ENCODE peak calls at places on chromosomes 2 and 18, in seven cellular contexts. Q is WTC11, R is IMR-90, U is K562, J is GM12878, B is HepG2, X is SK-N-SH. V is an unnamed sample.
A peak's percentile ranks its signal among the peaks of the same experiment; 100 is the strongest.

GRCh38 chr2:233365861-233366520 is 11.7 kb downstream of the DGKD start:
- DNase-seq in U (no peak), X (no peak), B (no peak), R (no peak), J (no peak), Q (no peak), V (no peak)

GRCh38 chr2:227855440-227855839 is 16.0 kb upstream of the DAW1 start:
- DNase-seq in R (no peak), U (no peak), J (no peak), X (no peak), B (no peak), Q (no peak), V (no peak)

GRCh38 chr2:147488472-147488871 is 356.4 kb upstream of the ACVR2A start:
- DNase-seq in X (no peak), Q (no peak), J (no peak), B (no peak), U (no peak), R (no peak), V (no peak)

GRCh38 chr2:171432206-171432968 is 1.4 kb downstream of the METTL8 start:
- DNase-seq in X (no peak), R (peak; percentile 21), U (no peak), Q (no peak), B (no peak), J (no peak), V (no peak)

GRCh38 chr2:149129433-149129832 is 90.9 kb downstream of the LYPD6B start:
- DNase-seq in Q (no peak), B (no peak), X (no peak), U (no peak), J (no peak), R (no peak), V (no peak)

GRCh38 chr18:23274638-23275482 is 139.6 kb downstream of the CABLES1 start:
- DNase-seq in B (no peak), R (no peak), U (no peak), J (no peak), X (no peak), Q (no peak), V (no peak)

GRCh38 chr2:157233506-157233905 is 24.0 kb upstream of the GALNT5 start:
- DNase-seq in U (no peak), J (no peak), Q (no peak), R (peak; percentile 84), B (no peak), X (no peak), V (no peak)

GRCh38 chr2:8575011-8575750 is 106.7 kb upstream of the ID2 start:
- DNase-seq in J (no peak), B (peak; percentile 44), X (peak; percentile 89), R (peak; percentile 22), U (no peak), Q (no peak), V (no peak)

GRCh38 chr2:133296396-133296795 is 271.9 kb downstream of the NCKAP5 start:
- DNase-seq in J (no peak), R (peak; percentile 30), X (no peak), Q (no peak), U (no peak), B (no peak), V (no peak)

GRCh38 chr2:75596784-75597183 is 36.0 kb upstream of the EVA1A start:
- DNase-seq in B (no peak), J (no peak), Q (no peak), X (no peak), R (peak; percentile 40), U (no peak), V (no peak)

GRCh38 chr18:36706313-36706881 is 122.4 kb downstream of the TPGS2 start:
- DNase-seq in B (no peak), J (no peak), Q (no peak), X (no peak), U (no peak), R (peak; percentile 29), V (no peak)

GRCh38 chr2:222568866-222569265 is 87.0 kb downstream of the FARSB start:
- DNase-seq in J (no peak), B (no peak), U (no peak), Q (no peak), X (no peak), R (peak; percentile 85), V (no peak)

GRCh38 chr2:37689751-37690150 is 18.3 kb upstream of the CDC42EP3 start:
- DNase-seq in R (peak; percentile 54), U (no peak), J (no peak), X (no peak), B (no peak), Q (no peak), V (no peak)

GRCh38 chr2:147100406-147101035 is 744.3 kb upstream of the ACVR2A start:
- DNase-seq in U (no peak), Q (no peak), X (no peak), J (no peak), B (no peak), R (peak; percentile 0), V (no peak)

GRCh38 chr2:9984217-9984739 is 32.8 kb downstream of the GRHL1 start:
- DNase-seq in X (peak; percentile 78), Q (no peak), R (peak; percentile 48), U (peak; percentile 61), J (peak; percentile 13), B (peak; percentile 38), V (peak; percentile 46)

GRCh38 chr2:103484906-103485305 is 723.1 kb downstream of the TMEM182 start:
- DNase-seq in X (no peak), U (no peak), J (no peak), Q (no peak), R (no peak), B (no peak), V (no peak)

GRCh38 chr2:67268806-67269205 is 128.3 kb upstream of the ETAA1 start:
- DNase-seq in U (no peak), J (no peak), Q (no peak), B (no peak), X (no peak), R (peak; percentile 88), V (peak; percentile 18)

GRCh38 chr2:238286551-238286950 is 1.9 kb downstream of the PER2 start:
- DNase-seq in J (no peak), Q (no peak), U (no peak), R (peak; percentile 86), X (no peak), B (peak; percentile 48), V (no peak)

GRCh38 chr2:238289574-238289973 is 1.2 kb upstream of the PER2 start:
- DNase-seq in B (no peak), X (no peak), R (no peak), J (no peak), Q (peak; percentile 12), U (no peak), V (no peak)

GRCh38 chr2:238286987-238287386 is 1.4 kb downstream of the PER2 start:
- DNase-seq in R (no peak), X (no peak), B (no peak), J (no peak), Q (no peak), U (no peak), V (no peak)

GRCh38 chr2:238288650-238289573 is 502 bp upstream of the PER2 start:
- DNase-seq in R (peak; percentile 99), X (peak; percentile 98), B (peak; percentile 99), J (peak; percentile 92), U (peak; percentile 87), Q (peak; percentile 99), V (peak; percentile 76)

GRCh38 chr2:238287702-238288649 is at the start of gene PER2:
- DNase-seq in R (peak; percentile 90), J (no peak), B (peak; percentile 84), Q (peak; percentile 60), U (peak; percentile 45), X (peak; percentile 71), V (peak; percentile 91)
- TF ChIP-seq USF2 in R (no peak), J (no peak), B (no peak), Q (no peak), U (no peak), X (no peak), V (no peak)

DNA sequence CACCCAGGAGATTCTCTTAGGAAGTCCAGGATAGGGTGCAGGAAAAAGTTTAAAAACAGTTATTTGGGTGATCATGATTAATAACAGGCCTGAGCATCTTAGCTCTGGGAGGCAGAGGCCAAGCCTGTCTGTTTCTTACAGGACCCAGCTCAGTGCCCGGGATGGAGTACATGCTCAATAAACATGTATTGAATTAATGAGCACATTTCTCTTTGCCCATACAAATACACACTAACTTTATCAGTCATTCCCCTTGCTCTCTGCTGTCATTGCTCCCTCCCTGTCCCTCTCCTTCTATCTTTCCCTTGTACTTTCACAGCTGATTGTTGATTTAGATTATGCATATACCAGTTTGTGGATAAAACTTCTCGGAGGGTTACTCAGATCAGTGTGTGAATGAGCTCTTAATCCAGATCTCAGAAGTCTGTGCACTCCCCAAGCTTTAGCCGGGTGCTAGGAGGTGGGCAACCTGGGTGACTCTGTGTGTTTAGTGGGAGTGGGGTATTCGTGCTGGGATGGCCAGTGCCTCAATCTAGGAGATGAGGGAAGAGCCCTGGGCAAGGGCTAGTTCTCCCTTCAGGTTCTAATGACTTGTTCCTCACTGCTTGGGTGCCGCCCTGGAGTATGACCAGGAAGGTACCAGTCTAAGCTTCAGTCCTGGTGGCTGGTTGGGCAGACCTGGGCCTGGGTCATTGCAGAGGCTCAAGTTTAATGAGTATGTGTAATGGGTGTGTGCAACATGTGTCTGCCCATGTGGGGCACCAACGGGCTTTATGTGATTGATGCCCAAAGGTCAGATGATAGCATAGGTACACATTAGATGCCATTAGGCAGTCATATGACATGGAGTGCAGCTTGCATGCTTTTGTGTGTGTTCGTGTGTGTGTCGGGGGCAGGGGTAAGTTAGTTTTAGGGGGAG is 10.6 kb downstream of the EMX1 start:
- DNase-seq in X (no peak), J (no peak), R (no peak), U (no peak), Q (no peak), B (no peak), V (no peak)
- TF ChIP-seq USF2 in X (no peak), J (no peak), R (no peak), U (no peak), Q (no peak), B (no peak), V (no peak)

DNA sequence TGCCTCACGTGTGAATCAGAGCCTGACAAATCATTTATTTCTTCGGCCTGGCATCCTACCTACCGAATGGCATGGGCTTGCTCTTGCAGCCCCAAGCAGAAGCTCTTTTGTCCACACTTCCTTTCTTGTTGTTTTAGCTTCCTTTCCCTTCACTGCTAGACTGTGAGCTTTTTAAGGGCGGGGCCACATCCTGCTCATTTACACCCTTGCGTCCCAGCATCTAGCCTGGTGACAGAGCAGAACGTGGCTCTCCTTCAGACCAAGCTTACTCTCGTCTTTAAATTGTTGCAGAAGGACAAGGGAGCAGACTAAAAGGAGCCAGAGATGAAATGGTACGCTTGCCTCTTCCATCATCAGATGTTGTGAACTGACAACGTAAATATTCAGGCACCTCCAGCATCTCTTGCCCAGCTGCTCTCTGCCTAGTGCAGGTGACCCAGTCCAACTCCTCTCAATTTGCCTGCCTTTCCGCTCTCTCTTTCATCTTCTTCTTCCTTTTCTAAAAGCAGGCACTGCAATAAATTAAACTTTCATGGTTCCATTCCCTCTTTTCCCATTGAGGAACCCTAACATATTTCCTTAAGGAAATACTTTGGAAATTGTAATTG is 228.3 kb upstream of the TRIB2 start:
- DNase-seq in B (no peak), X (no peak), U (no peak), R (no peak), J (no peak), Q (no peak), V (no peak)
- TF ChIP-seq USF2 in B (no peak), X (no peak), U (no peak), R (no peak), J (no peak), Q (no peak), V (no peak)

DNA sequence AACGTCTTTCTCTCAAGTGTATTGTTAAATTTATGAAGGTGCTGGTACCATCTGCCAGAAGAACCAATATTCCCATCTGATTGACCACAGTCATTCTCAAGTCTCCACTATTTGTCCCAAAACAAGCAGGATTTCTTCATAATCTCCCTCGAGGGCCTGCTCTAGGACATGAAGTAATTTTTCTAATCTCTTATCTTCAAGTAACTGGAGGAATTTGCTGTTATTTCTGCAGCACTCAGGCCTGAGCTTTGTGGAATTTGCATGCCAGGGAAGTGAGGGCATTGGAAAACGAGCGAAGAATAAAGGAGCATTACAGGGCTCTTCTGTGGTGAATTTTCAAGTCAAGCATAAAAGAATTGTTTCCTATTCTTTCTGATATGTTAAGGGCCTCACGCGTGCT is 161.3 kb upstream of the EPAS1 start:
- DNase-seq in R (peak; percentile 64), B (no peak), X (no peak), Q (no peak), J (no peak), U (no peak), V (no peak)
- TF ChIP-seq USF2 in R (no peak), B (no peak), X (no peak), Q (no peak), J (no peak), U (no peak), V (no peak)

V was measured in A549.